ENCODE peak calls at places on chromosomes 13 and 19, in four cellular contexts. One of them, this sample, is unnamed.

GRCh38 chr19:18763674-18764590 is 27.2 kb downstream of the COMP start:
- DNase-seq in colonic mucosa: no peak
- DNase-seq in GM12865: no peak
- DNase-seq in body of pancreas: no peak
- DNase-seq in this sample: no peak

GRCh38 chr19:32422435-32422834 is 16.9 kb downstream of the DPY19L3 start:
- DNase-seq in colonic mucosa: no peak
- DNase-seq in body of pancreas: no peak
- DNase-seq in GM12865: no peak
- DNase-seq in this sample: no peak

GRCh38 chr19:49328741-49329140 is 3.8 kb upstream of the SLC6A16 start:
- DNase-seq in GM12865: no peak
- DNase-seq in colonic mucosa: no peak
- DNase-seq in body of pancreas: no peak
- DNase-seq in this sample: no peak

GRCh38 chr19:3969435-3970312 is 1.2 kb downstream of the DAPK3 start:
- DNase-seq in GM12865: no peak
- DNase-seq in colonic mucosa: no peak
- DNase-seq in body of pancreas: no peak
- DNase-seq in this sample: no peak

GRCh38 chr19:18636969-18637629 is at the start of gene KLHL26:
- DNase-seq in body of pancreas: no peak
- DNase-seq in colonic mucosa: no peak
- DNase-seq in GM12865: no peak
- DNase-seq in this sample: no peak

GRCh38 chr19:28847468-28847867 is 365.5 kb downstream of the UQCRFS1 start:
- DNase-seq in GM12865: no peak
- DNase-seq in colonic mucosa: no peak
- DNase-seq in body of pancreas: no peak
- DNase-seq in this sample: no peak

GRCh38 chr19:19417618-19418270 is 12.3 kb downstream of the GATAD2A start:
- DNase-seq in colonic mucosa: no peak
- DNase-seq in GM12865: no peak
- DNase-seq in body of pancreas: no peak
- DNase-seq in this sample: no peak

GRCh38 chr19:3670258-3670795 is 29.9 kb downstream of the PIP5K1C start:
- DNase-seq in GM12865: no peak
- DNase-seq in body of pancreas: no peak
- DNase-seq in colonic mucosa: peak
- DNase-seq in this sample: no peak

GRCh38 chr13:20426766-20427448 is 98.8 kb downstream of the CRYL1 start:
- DNase-seq in body of pancreas: no peak
- DNase-seq in colonic mucosa: no peak
- DNase-seq in GM12865: no peak
- DNase-seq in this sample: no peak

GRCh38 chr13:42946927-42947326 is 45.1 kb downstream of the EPSTI1 start:
- DNase-seq in GM12865: no peak
- DNase-seq in colonic mucosa: no peak
- DNase-seq in body of pancreas: no peak
- DNase-seq in this sample: no peak

GRCh38 chr13:38777347-38778107 is 90.7 kb downstream of the FREM2 start:
- DNase-seq in colonic mucosa: no peak
- DNase-seq in GM12865: no peak
- DNase-seq in body of pancreas: no peak
- DNase-seq in this sample: no peak

GRCh38 chr13:44618326-44618725 is 42.2 kb upstream of the TSC22D1 start:
- DNase-seq in colonic mucosa: no peak
- DNase-seq in GM12865: no peak
- DNase-seq in body of pancreas: no peak
- DNase-seq in this sample: no peak

GRCh38 chr13:73602295-73602694 is 531.9 kb downstream of the KLF12 start:
- DNase-seq in body of pancreas: no peak
- DNase-seq in GM12865: no peak
- DNase-seq in colonic mucosa: no peak
- DNase-seq in this sample: no peak

GRCh38 chr19:20243629-20244028 is 76.6 kb downstream of the ZNF486 start:
- DNase-seq in GM12865: no peak
- DNase-seq in colonic mucosa: no peak
- DNase-seq in body of pancreas: no peak
- DNase-seq in this sample: no peak

DNA sequence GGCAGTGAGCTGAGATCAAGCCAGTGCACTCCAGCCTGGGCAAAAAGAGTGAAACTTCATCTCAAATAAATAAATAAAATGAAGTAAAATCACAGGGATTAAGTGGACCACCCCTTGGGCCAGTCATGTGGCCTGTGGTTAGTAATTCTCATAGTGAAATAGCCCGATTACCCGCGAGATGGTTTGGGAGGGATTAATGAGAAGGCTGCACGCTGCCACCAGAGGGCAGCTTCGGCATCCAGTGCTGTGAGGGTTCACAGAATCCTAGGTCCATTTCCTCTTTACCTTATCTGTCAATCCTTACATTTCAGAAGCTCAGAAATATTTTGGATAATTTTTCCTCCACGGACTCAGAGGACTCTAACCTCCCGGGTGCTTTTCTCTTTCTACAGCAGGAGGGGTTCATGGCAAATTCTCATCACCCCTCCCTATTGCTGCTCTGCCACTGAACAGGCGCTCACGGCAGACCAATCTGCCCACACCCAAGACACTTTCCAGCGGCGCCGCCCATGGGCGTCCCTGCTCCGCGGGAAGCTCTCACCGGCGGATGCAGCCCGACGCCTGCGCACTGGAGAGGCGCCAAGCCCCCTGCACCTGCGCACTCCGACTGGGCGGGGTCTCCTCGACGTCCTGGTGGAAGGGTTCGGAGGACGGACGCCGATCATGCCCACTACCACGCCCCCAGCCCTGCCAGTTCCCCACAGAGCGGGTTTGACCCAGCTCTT is 11.0 kb downstream of the ZNF835 start:
- DNase-seq in colonic mucosa: no peak
- DNase-seq in GM12865: no peak
- DNase-seq in body of pancreas: no peak
- DNase-seq in this sample: no peak
- TF ChIP-seq CTCF in colonic mucosa: no peak
- TF ChIP-seq CTCF in GM12865: no peak
- TF ChIP-seq CTCF in body of pancreas: peak
- TF ChIP-seq CTCF in this sample: no peak

GRCh38 chr13:105142556-105142955 is 1392.9 kb downstream of the EFNB2 start:
- DNase-seq in colonic mucosa: no peak
- DNase-seq in GM12865: no peak
- DNase-seq in body of pancreas: no peak
- DNase-seq in this sample: no peak

GRCh38 chr13:105144020-105144419 is 1391.4 kb downstream of the EFNB2 start:
- DNase-seq in GM12865: no peak
- DNase-seq in body of pancreas: no peak
- DNase-seq in colonic mucosa: no peak
- DNase-seq in this sample: no peak

GRCh38 chr13:105139048-105139379 is 1396.4 kb downstream of the EFNB2 start:
- DNase-seq in GM12865: no peak
- DNase-seq in colonic mucosa: no peak
- DNase-seq in body of pancreas: no peak
- DNase-seq in this sample: peak

GRCh38 chr13:105135852-105136251 is 1399.6 kb downstream of the EFNB2 start:
- DNase-seq in body of pancreas: no peak
- DNase-seq in GM12865: no peak
- DNase-seq in colonic mucosa: no peak
- DNase-seq in this sample: no peak

DNA sequence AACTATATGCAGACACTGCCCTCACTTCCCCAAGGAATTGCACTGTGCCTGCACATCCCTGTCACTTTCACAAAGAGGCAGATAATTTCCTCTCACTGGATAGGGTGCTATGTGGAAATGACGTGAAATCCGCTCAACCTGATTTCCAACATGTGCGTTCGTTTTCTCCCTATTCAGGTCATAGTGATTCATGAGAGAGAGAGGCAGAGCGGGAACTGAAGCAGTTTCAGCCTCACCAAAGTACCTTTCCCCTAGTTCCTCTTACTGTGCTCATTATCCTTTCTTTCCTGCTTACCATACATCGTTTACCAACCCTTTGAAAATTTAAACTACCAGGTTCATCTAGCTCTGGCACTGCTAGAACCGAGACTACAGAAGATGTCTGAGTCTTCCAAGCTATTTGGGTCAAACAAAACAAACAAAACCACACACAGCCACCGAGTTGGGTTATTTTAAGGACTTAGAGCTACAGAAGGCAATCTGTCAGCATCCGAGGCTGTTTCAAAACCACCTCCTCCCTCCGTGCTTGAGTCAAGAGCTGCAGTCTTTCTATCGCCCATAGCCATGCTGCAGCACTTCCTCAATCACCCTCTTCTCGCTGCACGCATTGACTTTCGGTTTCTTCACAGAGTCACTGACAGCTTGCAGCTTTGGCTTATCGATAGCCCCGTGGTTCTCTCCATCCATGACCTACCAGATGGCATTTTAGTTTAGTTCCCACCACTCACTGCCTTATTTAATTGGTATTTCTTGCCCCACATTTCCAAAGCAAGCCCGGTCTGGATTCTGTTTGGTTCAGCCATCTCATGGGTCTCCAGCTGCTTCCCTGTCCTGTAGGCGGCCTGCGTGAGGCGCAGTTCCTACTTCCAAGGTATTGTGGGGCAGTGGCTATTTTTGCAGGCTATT is 1395.8 kb downstream of the EFNB2 start:
- DNase-seq in body of pancreas: peak
- DNase-seq in colonic mucosa: peak
- DNase-seq in GM12865: peak
- DNase-seq in this sample: peak
- TF ChIP-seq CTCF in body of pancreas: no peak
- TF ChIP-seq CTCF in colonic mucosa: no peak
- TF ChIP-seq CTCF in GM12865: peak
- TF ChIP-seq CTCF in this sample: peak

GRCh38 chr13:22944378-22944777 is 236.4 kb upstream of the SGCG start:
- DNase-seq in colonic mucosa: no peak
- DNase-seq in body of pancreas: no peak
- DNase-seq in GM12865: no peak
- DNase-seq in this sample: no peak
- TF ChIP-seq CTCF in colonic mucosa: no peak
- TF ChIP-seq CTCF in body of pancreas: no peak
- TF ChIP-seq CTCF in GM12865: no peak
- TF ChIP-seq CTCF in this sample: no peak

GRCh38 chr13:36839281-36839680 is 20.3 kb downstream of the RFXAP start:
- DNase-seq in colonic mucosa: no peak
- DNase-seq in body of pancreas: no peak
- DNase-seq in GM12865: no peak
- DNase-seq in this sample: no peak

GRCh38 chr13:36840718-36841250 is 21.8 kb downstream of the RFXAP start:
- DNase-seq in body of pancreas: no peak
- DNase-seq in colonic mucosa: no peak
- DNase-seq in GM12865: no peak
- DNase-seq in this sample: no peak

GRCh38 chr13:36837354-36838092 is 18.5 kb downstream of the RFXAP start:
- DNase-seq in body of pancreas: no peak
- DNase-seq in GM12865: no peak
- DNase-seq in colonic mucosa: no peak
- DNase-seq in this sample: no peak

GRCh38 chr13:36839981-36840380 is 21.0 kb downstream of the RFXAP start:
- DNase-seq in colonic mucosa: no peak
- DNase-seq in body of pancreas: no peak
- DNase-seq in GM12865: no peak
- DNase-seq in this sample: no peak

GRCh38 chr13:36841411-36841810 is 22.4 kb downstream of the RFXAP start:
- DNase-seq in colonic mucosa: no peak
- DNase-seq in body of pancreas: no peak
- DNase-seq in GM12865: no peak
- DNase-seq in this sample: no peak
- TF ChIP-seq CTCF in colonic mucosa: no peak
- TF ChIP-seq CTCF in body of pancreas: no peak
- TF ChIP-seq CTCF in GM12865: no peak
- TF ChIP-seq CTCF in this sample: no peak

GRCh38 chr19:50710094-50710493 is 9.5 kb downstream of the SHANK1 start:
- DNase-seq in colonic mucosa: no peak
- DNase-seq in body of pancreas: no peak
- DNase-seq in GM12865: no peak
- DNase-seq in this sample: no peak
- TF ChIP-seq CTCF in colonic mucosa: no peak
- TF ChIP-seq CTCF in body of pancreas: no peak
- TF ChIP-seq CTCF in GM12865: no peak
- TF ChIP-seq CTCF in this sample: no peak

This sample was measured in GM13977.